ENCODE peak calls at places on chromosomes 12 and 14, in nine cellular contexts. T is AG04450; M is stimulated activated CD8-positive, alpha-beta memory T cell treated with anti-CD3 and anti-CD28 coated beads, Interleukin-4, amount 100 ng/mL, for 24 hours; W is Calu3; L is HTR-8/SVneo; F is PC-9; Y is NCI-H345; O is adrenal gland; G is RPMI7951. B is an unnamed sample.

GRCh38 chr12:62370189-62370588 is 96.4 kb upstream of the MON2 start:
- DNase-seq in T (no peak), M (no peak), W (no peak), L (no peak), F (no peak), Y (no peak), O (no peak), G (no peak), B (no peak)

GRCh38 chr12:68638721-68639395 is 28.2 kb downstream of the RAP1B start:
- DNase-seq in T (no peak), M (no peak), W (no peak), L (no peak), F (no peak), Y (no peak), O (no peak), G (no peak), B (no peak)

GRCh38 chr12:62250671-62251608 is 9.3 kb upstream of the USP15 start:
- DNase-seq in T (no peak), M (no peak), W (no peak), L (no peak), F (no peak), Y (no peak), O (no peak), G (peak), B (no peak)

GRCh38 chr14:100671386-100671901 is 55.2 kb upstream of the DLK1 start:
- DNase-seq in T (no peak), M (no peak), W (no peak), L (no peak), F (no peak), Y (no peak), O (no peak), G (no peak), B (no peak)

GRCh38 chr12:92055877-92056276 is 89.8 kb downstream of the BTG1 start:
- DNase-seq in T (no peak), M (peak), W (peak), L (no peak), F (peak), Y (no peak), O (no peak), G (no peak), B (peak)

GRCh38 chr14:92321701-92322100 is 1.3 kb upstream of the SLC24A4 start:
- DNase-seq in T (no peak), M (no peak), W (no peak), L (no peak), F (no peak), Y (no peak), O (no peak), G (no peak), B (no peak)

GRCh38 chr14:100149789-100150611 is 9.4 kb downstream of the DEGS2 start:
- DNase-seq in T (no peak), M (no peak), W (peak), L (no peak), F (peak), Y (no peak), O (no peak), G (no peak), B (no peak)

GRCh38 chr12:3016191-3016590 is 57.0 kb downstream of the TEAD4 start:
- DNase-seq in T (no peak), M (no peak), W (no peak), L (peak), F (no peak), Y (no peak), O (no peak), G (no peak), B (no peak)

B was measured in activated effector memory CD4-positive, alpha-beta T cell treated with anti-CD3 and anti-CD28 coated beads, Interleukin-2, amount 50 U/mL, for 16 hours.